ENCODE peak calls at places on chromosomes 5 and 9, in six cellular contexts. R, T, E, L, V and I are unnamed samples. For H3K27me3, the result is how much of the 10 kb centered on the place peaks cover.

GRCh38 chr5:139147743-139148079 is 50.5 kb downstream of the SIL1 start:
- DNase-seq in R (peak), T (peak), E (no peak), L (peak), V (peak), I (no peak)

GRCh38 chr5:157917909-157918809 is 59.2 kb upstream of the CLINT1 start:
- DNase-seq in R (peak), T (peak), E (peak), L (peak), V (peak), I (peak)

GRCh38 chr5:109394806-109395205 is 15.0 kb downstream of the PJA2 start:
- DNase-seq in R (no peak), T (no peak), E (no peak), L (no peak), V (no peak), I (no peak)

GRCh38 chr5:68251804-68252648 is 36.5 kb downstream of the PIK3R1 start:
- DNase-seq in R (peak), T (peak), E (no peak), L (peak), V (peak), I (no peak)

GRCh38 chr9:78325343-78325742 is 28.4 kb downstream of the PSAT1 start:
- DNase-seq in R (peak), T (no peak), E (no peak), L (peak), V (no peak), I (peak)

GRCh38 chr9:114429488-114429887 is 41.7 kb upstream of the AKNA start:
- DNase-seq in R (no peak), T (peak), E (no peak), L (no peak), V (no peak), I (no peak)

GRCh38 chr9:83062653-83063527 is at the start of gene RASEF:
- DNase-seq in R (no peak), T (no peak), E (no peak), L (peak), V (no peak), I (no peak)

GRCh38 chr5:11588803-11589202 is 315.4 kb downstream of the CTNND2 start:
- DNase-seq in R (no peak), T (no peak), E (no peak), L (no peak), V (no peak), I (no peak)

GRCh38 chr5:912356-913091 is 19.8 kb downstream of the TRIP13 start:
- DNase-seq in R (no peak), T (no peak), E (no peak), L (peak), V (no peak), I (peak)

GRCh38 chr5:143573568-143574170 is 170.2 kb upstream of the NR3C1 start:
- DNase-seq in R (no peak), T (no peak), E (no peak), L (no peak), V (no peak), I (no peak)

GRCh38 chr9:78316151-78316892 is 19.4 kb downstream of the PSAT1 start:
- DNase-seq in R (peak), T (no peak), E (no peak), L (no peak), V (no peak), I (no peak)

GRCh38 chr5:120499876-120500275 is 35.8 kb downstream of the PRR16 start:
- DNase-seq in R (no peak), T (no peak), E (no peak), L (no peak), V (no peak), I (no peak)

GRCh38 chr9:4182831-4183230 is 117.0 kb downstream of the GLIS3 start:
- DNase-seq in R (no peak), T (no peak), E (no peak), L (no peak), V (no peak), I (no peak)

GRCh38 chr5:80516826-80517225 is 28.9 kb downstream of the FAM151B start:
- DNase-seq in R (no peak), T (no peak), E (no peak), L (peak), V (no peak), I (no peak)

GRCh38 chr5:75310212-75310611 is 26.8 kb upstream of the HMGCR start:
- DNase-seq in R (no peak), T (no peak), E (no peak), L (no peak), V (no peak), I (no peak)

GRCh38 chr9:26159575-26160392 is 481.5 kb upstream of the TUSC1 start:
- DNase-seq in R (no peak), T (no peak), E (no peak), L (no peak), V (no peak), I (no peak)

GRCh38 chr5:171907731-171908343 is 98.6 kb downstream of the FBXW11 start:
- DNase-seq in R (no peak), T (no peak), E (peak), L (peak), V (peak), I (peak)

GRCh38 chr9:123216387-123216786 is 52.0 kb downstream of the STRBP start:
- DNase-seq in R (no peak), T (no peak), E (no peak), L (no peak), V (no peak), I (no peak)

GRCh38 chr5:156640751-156641241 is 209.3 kb upstream of the PPP1R2B start:
- DNase-seq in R (no peak), T (no peak), E (no peak), L (no peak), V (no peak), I (no peak)

GRCh38 chr5:73104326-73104725 is 16.0 kb upstream of the TMEM171 start:
- DNase-seq in R (no peak), T (no peak), E (no peak), L (no peak), V (no peak), I (no peak)

GRCh38 chr5:90962481-90962880 is 403.9 kb downstream of the ADGRV1 start:
- DNase-seq in R (no peak), T (no peak), E (no peak), L (no peak), V (no peak), I (no peak)

GRCh38 chr9:106921341-106921899 is 58.5 kb downstream of the ZNF462 start:
- DNase-seq in R (no peak), T (no peak), E (peak), L (peak), V (peak), I (peak)

GRCh38 chr5:151885138-151885908 is 39.3 kb downstream of the GLRA1 start:
- DNase-seq in R (no peak), T (no peak), E (no peak), L (no peak), V (no peak), I (no peak)

GRCh38 chr9:132773764-132774339 is 103.6 kb downstream of the GTF3C4 start:
- DNase-seq in R (no peak), T (no peak), E (no peak), L (no peak), V (no peak), I (no peak)

GRCh38 chr9:121718063-121718462 is 66.6 kb downstream of the DAB2IP start:
- DNase-seq in R (peak), T (peak), E (no peak), L (peak), V (peak), I (no peak)

GRCh38 chr9:130432796-130433167 is 12.0 kb upstream of the ASS1 start:
- DNase-seq in R (no peak), T (no peak), E (no peak), L (no peak), V (no peak), I (peak)
- H3K27me3 ChIP-seq in R (under half), T (under half), E (under half), L (under half), V (under half), I (under half)

GRCh38 chr9:5644522-5644921 is 15.6 kb downstream of the RIC1 start:
- DNase-seq in R (no peak), T (no peak), E (no peak), L (no peak), V (no peak), I (no peak)
- H3K27me3 ChIP-seq in R (under half), T (under half), E (under half), L (under half), V (under half), I (under half)

GRCh38 chr5:173665326-173665725 is 48.9 kb upstream of the BOD1 start:
- DNase-seq in R (no peak), T (no peak), E (no peak), L (no peak), V (no peak), I (no peak)
- H3K27me3 ChIP-seq in R (under half), T (under half), E (under half), L (under half), V (under half), I (under half)

DNA sequence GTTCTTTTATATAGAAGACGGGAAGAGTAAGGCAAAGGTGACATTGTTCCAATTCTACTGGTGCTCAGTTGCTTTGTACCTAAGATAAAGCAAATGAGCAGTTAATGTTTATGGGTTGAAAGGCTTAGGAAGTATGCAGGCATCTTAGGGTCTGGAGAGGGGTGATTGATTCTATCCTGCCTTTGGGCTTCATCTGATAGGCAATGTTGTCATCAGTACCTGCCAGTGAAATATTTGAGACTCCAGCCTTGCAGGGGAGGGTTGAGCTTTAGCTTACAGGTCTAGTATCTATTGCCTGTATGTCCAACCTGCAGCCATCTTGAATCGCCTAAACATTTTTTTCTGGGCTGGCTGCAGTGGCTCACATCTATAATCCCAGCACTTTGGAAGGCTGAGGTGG is 13.8 kb upstream of the CTSV start:
- DNase-seq in R (no peak), T (no peak), E (no peak), L (no peak), V (no peak), I (no peak)
- H3K27me3 ChIP-seq in R (under half), T (under half), E (under half), L (under half), V (under half), I (under half)

DNA sequence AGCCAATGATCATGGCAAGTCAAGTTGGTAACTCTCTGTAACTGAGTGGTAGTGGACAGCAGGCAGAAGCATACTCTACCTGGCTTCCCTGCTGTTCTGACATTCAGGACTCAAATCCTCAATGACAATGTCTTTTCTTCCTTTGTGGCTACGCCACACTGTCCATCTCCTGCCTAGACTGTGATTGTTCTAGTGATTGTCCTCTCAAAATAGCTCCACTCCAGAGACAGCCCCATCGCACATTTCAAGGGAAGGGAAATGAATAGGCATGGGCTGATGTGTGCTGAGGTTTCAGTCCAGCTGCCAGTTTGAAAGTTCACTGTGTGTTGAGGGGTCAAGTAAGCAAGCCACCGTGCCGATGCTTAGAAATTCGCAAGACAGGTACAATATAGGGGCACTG is 227.0 kb upstream of the WWC1 start:
- DNase-seq in R (no peak), T (no peak), E (no peak), L (no peak), V (no peak), I (no peak)
- H3K27me3 ChIP-seq in R (under half), T (under half), E (under half), L (under half), V (under half), I (under half)